ENCODE peak calls at places on chromosomes 7 and 10, in eight cellular contexts. F is astrocyte of the spinal cord, Z is fibroblast of lung, S is mesothelial cell of epicardium, H is HFFc6, P is fibroblast of the aortic adventitia, X is brain microvascular endothelial cell, I is endothelial cell. T is an unnamed sample.

GRCh38 chr7:36747969-36748574 is 23.8 kb upstream of the AOAH start:
- DNase-seq in F (no peak), Z (no peak), S (no peak), H (no peak), P (no peak), X (no peak), I (no peak), T (no peak)

GRCh38 chr7:158310924-158311713 is 276.5 kb downstream of the PTPRN2 start:
- DNase-seq in F (no peak), Z (no peak), S (no peak), H (no peak), P (no peak), X (no peak), I (no peak), T (no peak)

GRCh38 chr7:46908770-46909169 is 673.1 kb downstream of the TNS3 start:
- DNase-seq in F (peak), Z (peak), S (no peak), H (peak), P (peak), X (peak), I (no peak), T (no peak)

GRCh38 chr7:118368958-118369357 is 144.5 kb downstream of the ANKRD7 start:
- DNase-seq in F (no peak), Z (no peak), S (no peak), H (no peak), P (no peak), X (no peak), I (no peak), T (no peak)

GRCh38 chr10:104300736-104301292 is 31.8 kb downstream of the GSTO2 start:
- DNase-seq in F (peak), Z (peak), S (no peak), H (peak), P (peak), X (peak), I (no peak), T (peak)

GRCh38 chr7:91264083-91264923 is at the start of gene FZD1:
- DNase-seq in F (peak), Z (peak), S (peak), H (peak), P (peak), X (peak), I (peak), T (peak)

GRCh38 chr10:76647276-76647675 is 990.3 kb downstream of the KCNMA1 start:
- DNase-seq in F (no peak), Z (peak), S (no peak), H (no peak), P (peak), X (peak), I (no peak), T (no peak)

GRCh38 chr10:16566202-16566805 is 44.6 kb upstream of the C1QL3 start:
- DNase-seq in F (no peak), Z (no peak), S (no peak), H (no peak), P (no peak), X (no peak), I (no peak), T (no peak)

GRCh38 chr7:104922187-104923009 is 91.6 kb upstream of the KMT2E start:
- DNase-seq in F (no peak), Z (peak), S (no peak), H (peak), P (peak), X (peak), I (no peak), T (no peak)

GRCh38 chr7:123191132-123191531 is 8.6 kb downstream of the SLC13A1 start:
- DNase-seq in F (peak), Z (no peak), S (no peak), H (no peak), P (no peak), X (peak), I (no peak), T (no peak)

GRCh38 chr7:95718556-95719410 is 53.6 kb upstream of the DYNC1I1 start:
- DNase-seq in F (peak), Z (peak), S (no peak), H (no peak), P (peak), X (no peak), I (no peak), T (no peak)

GRCh38 chr10:60446855-60447254 is 57.2 kb upstream of the ANK3 start:
- DNase-seq in F (no peak), Z (no peak), S (no peak), H (no peak), P (no peak), X (no peak), I (no peak), T (peak)

DNA sequence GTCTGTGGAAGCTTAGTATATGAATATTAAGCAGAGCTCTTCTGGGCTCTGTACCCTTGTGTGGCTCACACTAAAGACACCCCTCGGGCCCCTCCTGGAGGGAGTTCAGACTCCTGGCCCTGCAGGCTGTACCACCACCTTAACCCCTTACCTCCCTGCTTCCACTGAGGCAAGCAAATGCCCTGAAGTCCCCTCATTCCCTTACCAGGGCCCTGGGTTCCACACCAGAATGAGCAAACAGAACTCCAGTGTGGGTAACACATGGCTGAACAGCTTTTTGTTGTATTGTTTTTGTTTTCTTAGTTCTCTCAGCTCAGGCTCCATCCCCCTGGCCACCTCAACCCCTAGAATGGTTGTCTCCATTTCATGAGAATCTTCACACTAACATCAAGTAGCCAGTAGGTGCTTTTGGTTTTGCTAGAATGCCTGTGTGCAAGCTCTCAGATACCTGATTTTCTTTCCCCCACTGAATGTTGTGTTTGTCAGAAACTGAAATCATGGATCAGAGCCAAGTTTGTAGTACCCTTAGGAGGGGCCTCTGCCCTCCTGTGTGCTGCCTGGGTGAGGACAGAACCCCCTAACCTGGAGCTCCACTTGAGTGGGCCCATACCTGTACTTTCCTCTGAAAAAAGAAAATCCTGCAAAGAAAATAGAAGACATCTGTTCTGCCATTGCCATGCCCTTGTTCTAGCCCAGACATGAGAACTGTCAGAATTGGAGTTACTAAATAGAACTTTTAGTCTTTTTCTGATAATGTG is 2.8 kb upstream of the WAPL start:
- DNase-seq in F (no peak), Z (no peak), S (no peak), H (no peak), P (no peak), X (no peak), I (no peak), T (no peak)
- TF ChIP-seq CTCF in F (no peak), Z (no peak), S (no peak), H (no peak), P (no peak), X (no peak), I (no peak), T (no peak)

DNA sequence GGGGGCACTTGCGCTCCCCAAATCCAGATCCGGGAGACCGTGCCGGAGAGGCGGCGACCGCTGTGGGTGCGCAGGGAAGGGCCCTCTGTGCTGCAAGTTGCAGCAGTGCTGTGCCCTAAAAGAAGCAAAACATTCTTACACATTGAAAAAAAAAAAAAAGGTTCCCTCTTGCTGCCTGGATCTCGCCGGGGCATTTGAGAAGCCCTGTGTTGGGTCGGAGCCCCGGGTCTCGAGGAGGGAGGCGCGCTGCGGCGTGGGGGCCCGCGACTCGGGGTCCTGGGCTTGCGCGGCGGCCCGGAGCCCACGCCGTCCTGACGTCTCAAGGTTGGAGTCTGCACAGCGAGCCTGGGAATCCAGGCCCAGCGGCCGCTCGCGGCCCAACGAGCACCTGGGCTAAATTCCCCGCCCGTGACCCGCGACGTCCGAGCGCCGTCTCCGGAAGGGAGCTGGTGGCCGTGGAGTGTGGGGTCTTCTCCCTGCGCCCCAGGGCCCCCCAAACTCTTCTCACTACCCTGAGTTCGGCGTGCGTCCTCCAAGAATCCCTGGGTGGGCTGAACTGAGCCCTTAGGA is 1.3 kb upstream of the CTBP2 start:
- DNase-seq in F (peak), Z (peak), S (peak), H (peak), P (peak), X (no peak), I (peak), T (peak)
- TF ChIP-seq CTCF in F (peak), Z (peak), S (no peak), H (peak), P (no peak), X (no peak), I (peak), T (no peak)

GRCh38 chr7:52163311-52163710 is 846.7 kb upstream of the COBL start:
- DNase-seq in F (no peak), Z (no peak), S (no peak), H (no peak), P (no peak), X (no peak), I (no peak), T (no peak)

DNA sequence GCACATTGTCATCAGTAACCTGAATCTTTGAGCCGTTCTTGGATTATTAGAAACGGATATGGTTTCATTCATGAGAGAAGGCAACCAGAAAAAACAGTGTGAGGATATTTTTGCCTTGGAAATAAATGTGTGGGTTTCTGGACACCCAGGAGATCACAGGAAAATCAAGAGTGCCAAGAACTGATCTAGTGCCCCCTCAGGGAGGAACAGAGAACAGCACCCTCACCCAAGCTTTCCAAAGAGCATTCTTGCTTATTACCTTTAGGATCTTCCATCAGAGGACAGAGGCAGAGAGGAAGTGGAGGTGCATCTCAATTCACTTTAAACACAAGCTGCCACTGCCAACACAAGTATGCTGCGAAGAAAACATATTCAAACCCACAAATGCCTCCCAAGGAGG is 851.5 kb upstream of the COBL start:
- DNase-seq in F (no peak), Z (no peak), S (no peak), H (no peak), P (no peak), X (no peak), I (peak), T (no peak)
- TF ChIP-seq CTCF in F (peak), Z (no peak), S (peak), H (no peak), P (no peak), X (peak), I (peak), T (no peak)

GRCh38 chr10:70537398-70538194 is 59.0 kb downstream of the PALD1 start:
- DNase-seq in F (no peak), Z (no peak), S (no peak), H (no peak), P (no peak), X (no peak), I (peak), T (no peak)
- TF ChIP-seq CTCF in F (peak), Z (peak), S (no peak), H (peak), P (peak), X (peak), I (no peak), T (no peak)

GRCh38 chr7:19670806-19671205 is 38.0 kb downstream of the POLR1F start:
- DNase-seq in F (no peak), Z (no peak), S (no peak), H (no peak), P (no peak), X (no peak), I (no peak), T (no peak)

GRCh38 chr7:19663816-19664531 is 44.9 kb downstream of the POLR1F start:
- DNase-seq in F (no peak), Z (no peak), S (no peak), H (no peak), P (no peak), X (no peak), I (no peak), T (no peak)

GRCh38 chr7:19665399-19666008 is 43.3 kb downstream of the POLR1F start:
- DNase-seq in F (peak), Z (peak), S (no peak), H (peak), P (peak), X (no peak), I (no peak), T (no peak)
- TF ChIP-seq CTCF in F (peak), Z (peak), S (peak), H (peak), P (peak), X (peak), I (peak), T (peak)

GRCh38 chr10:88827718-88828117 is 23.9 kb downstream of the ANKRD22 start:
- DNase-seq in F (no peak), Z (no peak), S (no peak), H (no peak), P (no peak), X (no peak), I (no peak), T (no peak)
- TF ChIP-seq CTCF in F (no peak), Z (no peak), S (no peak), H (no peak), P (no peak), X (no peak), I (no peak), T (no peak)

GRCh38 chr7:126699707-126700106 is 553.0 kb downstream of the GRM8 start:
- DNase-seq in F (no peak), Z (no peak), S (no peak), H (no peak), P (no peak), X (no peak), I (no peak), T (no peak)
- TF ChIP-seq CTCF in F (no peak), Z (no peak), S (no peak), H (no peak), P (no peak), X (peak), I (no peak), T (no peak)

GRCh38 chr10:19168584-19168983 is 120.0 kb downstream of the MALRD1 start:
- DNase-seq in F (no peak), Z (peak), S (no peak), H (no peak), P (peak), X (no peak), I (peak), T (no peak)
- TF ChIP-seq CTCF in F (peak), Z (peak), S (peak), H (no peak), P (peak), X (peak), I (peak), T (no peak)

GRCh38 chr7:139355320-139355719 is 4.4 kb upstream of the LUC7L2 start:
- DNase-seq in F (no peak), Z (peak), S (no peak), H (no peak), P (peak), X (no peak), I (no peak), T (no peak)

GRCh38 chr7:139358541-139359365 is 941 bp upstream of the LUC7L2 start:
- DNase-seq in F (peak), Z (peak), S (peak), H (no peak), P (peak), X (no peak), I (no peak), T (no peak)

GRCh38 chr7:139359366-139360209 is at the start of gene LUC7L2:
- DNase-seq in F (peak), Z (peak), S (peak), H (peak), P (peak), X (peak), I (peak), T (peak)

GRCh38 chr7:139351027-139351426 is 8.7 kb upstream of the LUC7L2 start:
- DNase-seq in F (no peak), Z (no peak), S (no peak), H (no peak), P (no peak), X (no peak), I (no peak), T (no peak)

GRCh38 chr7:139354729-139355128 is 5.0 kb upstream of the LUC7L2 start:
- DNase-seq in F (no peak), Z (no peak), S (no peak), H (no peak), P (no peak), X (no peak), I (no peak), T (no peak)
- TF ChIP-seq CTCF in F (no peak), Z (no peak), S (no peak), H (no peak), P (no peak), X (no peak), I (no peak), T (no peak)

DNA sequence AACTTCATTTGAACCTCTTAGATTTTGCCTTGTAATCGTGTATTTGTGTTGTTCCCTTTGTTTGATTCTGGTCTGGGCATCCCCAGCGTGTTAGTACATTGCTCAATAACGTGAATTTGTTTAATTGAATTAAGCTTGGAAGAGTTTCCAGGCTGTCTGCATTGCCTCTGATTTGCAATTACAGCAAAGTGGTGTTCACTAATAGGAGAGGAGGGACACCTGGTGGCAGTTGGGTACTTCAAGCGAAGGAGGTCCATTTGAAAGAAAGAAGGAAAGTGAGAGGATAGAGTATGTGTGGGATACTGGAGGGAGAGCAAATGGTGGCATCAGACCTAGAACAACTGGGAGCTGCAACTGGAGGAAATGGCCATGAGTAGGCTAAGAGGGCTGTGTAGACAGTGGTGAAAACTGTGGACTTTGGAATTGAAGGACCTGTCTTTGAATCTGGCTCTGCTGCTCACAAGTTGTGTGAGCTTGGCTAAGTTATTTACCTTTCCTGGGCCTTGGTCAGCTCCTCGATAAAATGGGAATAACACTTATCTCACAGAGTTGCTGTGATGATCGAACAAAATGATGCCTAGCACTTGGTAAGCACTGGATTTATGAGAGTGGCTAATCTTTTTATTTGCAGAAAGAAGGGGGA is 15.2 kb downstream of the LSMEM1 start:
- DNase-seq in F (peak), Z (peak), S (no peak), H (peak), P (peak), X (peak), I (peak), T (peak)
- TF ChIP-seq CTCF in F (peak), Z (peak), S (no peak), H (peak), P (peak), X (peak), I (peak), T (peak)

T was measured in breast epithelium.